ENCODE peak calls at places on chromosomes 7 and 10, in five cellular contexts. H is LNCaP clone FGC; K is renal cortical epithelial cell; P is activated CD4-positive, alpha-beta T cell treated with anti-CD3 and anti-CD28 coated beads, Interleukin-2, amount 50 U/mL, for 1 hour; M is left colon. L is an unnamed sample.

GRCh38 chr7:150793569-150794238 is 6.5 kb downstream of the TMEM176B start:
- DNase-seq in H (no peak), K (no peak), P (no peak), M (no peak), L (no peak)

GRCh38 chr10:68208424-68209042 is 23.4 kb downstream of the ATOH7 start:
- DNase-seq in H (peak; percentile 54), K (peak; percentile 77), P (no peak), M (peak; percentile 38), L (no peak)

GRCh38 chr10:70378122-70378521 is 4.3 kb downstream of the LRRC20 start:
- DNase-seq in H (peak; percentile 48), K (peak; percentile 100), P (no peak), M (no peak), L (no peak)

GRCh38 chr10:60367431-60367830 is 22.2 kb downstream of the ANK3 start:
- DNase-seq in H (no peak), K (peak; percentile 73), P (no peak), M (no peak), L (no peak)

GRCh38 chr10:47339759-47340612 is 8.2 kb upstream of the RBP3 start:
- DNase-seq in H (no peak), K (no peak), P (no peak), M (no peak), L (no peak)

GRCh38 chr10:11322698-11323097 is 288.8 kb downstream of the USP6NL start:
- DNase-seq in H (no peak), K (no peak), P (no peak), M (no peak), L (no peak)

GRCh38 chr7:36115448-36116321 is 37.4 kb upstream of the EEPD1 start:
- DNase-seq in H (no peak), K (peak; percentile 96), P (peak; percentile 29), M (peak; percentile 75), L (peak; percentile 87)

GRCh38 chr10:14405076-14406065 is 74.6 kb upstream of the FRMD4A start:
- DNase-seq in H (no peak), K (peak; percentile 64), P (no peak), M (no peak), L (no peak)

GRCh38 chr7:86058649-86059048 is 585.1 kb upstream of the GRM3 start:
- DNase-seq in H (no peak), K (no peak), P (no peak), M (no peak), L (no peak)

GRCh38 chr10:73332379-73332778 is 26.3 kb downstream of the CFAP70 start:
- DNase-seq in H (peak; percentile 43), K (no peak), P (no peak), M (no peak), L (no peak)

GRCh38 chr7:114312649-114313048 is 102.0 kb upstream of the FOXP2 start:
- DNase-seq in H (peak; percentile 28), K (peak; percentile 26), P (no peak), M (no peak), L (no peak)

GRCh38 chr7:12839508-12840153 is 152.2 kb downstream of the ARL4A start:
- DNase-seq in H (no peak), K (peak; percentile 34), P (no peak), M (no peak), L (no peak)

GRCh38 chr7:108015740-108016139 is 12.8 kb upstream of the LAMB1 start:
- DNase-seq in H (no peak), K (no peak), P (no peak), M (no peak), L (no peak)

GRCh38 chr7:91852263-91852741 is 28.2 kb downstream of the MTERF1 start:
- DNase-seq in H (peak; percentile 8), K (peak; percentile 33), P (no peak), M (no peak), L (no peak)

GRCh38 chr7:81186691-81187090 is 267.8 kb upstream of the SEMA3C start:
- DNase-seq in H (no peak), K (no peak), P (no peak), M (no peak), L (no peak)

GRCh38 chr10:17113889-17114288 is 15.7 kb downstream of the CUBN start:
- DNase-seq in H (no peak), K (no peak), P (no peak), M (no peak), L (no peak)

GRCh38 chr10:88934900-88935672 is 17.5 kb downstream of the ACTA2 start:
- DNase-seq in H (peak; percentile 75), K (peak; percentile 88), P (peak; percentile 70), M (peak; percentile 79), L (peak; percentile 76)

GRCh38 chr10:1217237-1217587 is 161.0 kb downstream of the WDR37 start:
- DNase-seq in H (no peak), K (no peak), P (no peak), M (no peak), L (no peak)

GRCh38 chr7:57404343-57404966 is 45.5 kb upstream of the ZNF716 start:
- DNase-seq in H (no peak), K (no peak), P (no peak), M (no peak), L (peak; percentile 88)

GRCh38 chr10:11602919-11603523 is 8.4 kb downstream of the USP6NL start:
- DNase-seq in H (peak; percentile 62), K (peak; percentile 50), P (no peak), M (no peak), L (no peak)

GRCh38 chr10:29926649-29927048 is 132.7 kb downstream of the JCAD start:
- DNase-seq in H (no peak), K (peak; percentile 72), P (no peak), M (no peak), L (no peak)

GRCh38 chr7:93054975-93055374 is 62.8 kb downstream of the SAMD9 start:
- DNase-seq in H (no peak), K (no peak), P (no peak), M (no peak), L (no peak)

GRCh38 chr10:35153723-35154122 is 27.1 kb downstream of the CREM start:
- DNase-seq in H (no peak), K (no peak), P (no peak), M (no peak), L (no peak)

GRCh38 chr10:26697922-26698608 is 564 bp downstream of the PDSS1 start:
- DNase-seq in H (no peak), K (no peak), P (no peak), M (no peak), L (no peak)

GRCh38 chr10:74179124-74179710 is 28.2 kb downstream of the ADK start:
- DNase-seq in H (no peak), K (no peak), P (no peak), M (no peak), L (no peak)

GRCh38 chr10:96415896-96416554 is 57.2 kb upstream of the OPALIN start:
- DNase-seq in H (no peak), K (peak; percentile 83), P (no peak), M (no peak), L (no peak)

GRCh38 chr10:114703377-114704125 is 45.5 kb upstream of the ABLIM1 start:
- DNase-seq in H (no peak), K (no peak), P (no peak), M (no peak), L (no peak)

GRCh38 chr7:25669954-25670841 is 441.9 kb upstream of the NPVF start:
- DNase-seq in H (no peak), K (peak; percentile 7), P (no peak), M (no peak), L (peak; percentile 31)

GRCh38 chr7:38744746-38745145 is 113.6 kb upstream of the AMPH start:
- DNase-seq in H (no peak), K (peak; percentile 40), P (no peak), M (no peak), L (no peak)

GRCh38 chr7:157002819-157003421 is 7.5 kb downstream of the MNX1 start:
- DNase-seq in H (no peak), K (no peak), P (no peak), M (peak; percentile 26), L (no peak)

GRCh38 chr7:70303780-70304179 is 705.5 kb downstream of the AUTS2 start:
- DNase-seq in H (no peak), K (no peak), P (no peak), M (no peak), L (no peak)